ENCODE peak calls at places on chromosomes 1 and 21, in eight cellular contexts. One of them, this sample, is unnamed.

GRCh38 chr1:235018161-235018560 is 110.5 kb downstream of the TOMM20 start:
- DNase-seq in M059J: peak
- DNase-seq in progenitor cell of endocrine pancreas: no peak
- DNase-seq in occipital lobe: no peak
- DNase-seq in ELF-1: peak
- DNase-seq in NCI-H1436: no peak
- DNase-seq in LoVo: peak
- DNase-seq in AG08396: peak
- DNase-seq in this sample: peak

GRCh38 chr1:44949286-44949685 is 37.1 kb downstream of the EIF2B3 start:
- DNase-seq in M059J: no peak
- DNase-seq in progenitor cell of endocrine pancreas: no peak
- DNase-seq in occipital lobe: no peak
- DNase-seq in ELF-1: no peak
- DNase-seq in NCI-H1436: no peak
- DNase-seq in LoVo: no peak
- DNase-seq in AG08396: no peak
- DNase-seq in this sample: no peak

GRCh38 chr1:117591248-117591647 is 14.6 kb upstream of the TENT5C start:
- DNase-seq in M059J: no peak
- DNase-seq in progenitor cell of endocrine pancreas: no peak
- DNase-seq in occipital lobe: no peak
- DNase-seq in ELF-1: no peak
- DNase-seq in NCI-H1436: no peak
- DNase-seq in LoVo: no peak
- DNase-seq in AG08396: no peak
- DNase-seq in this sample: peak

GRCh38 chr1:47686731-47687617 is 249.1 kb downstream of the FOXD2 start:
- DNase-seq in M059J: no peak
- DNase-seq in progenitor cell of endocrine pancreas: no peak
- DNase-seq in occipital lobe: no peak
- DNase-seq in ELF-1: peak
- DNase-seq in NCI-H1436: no peak
- DNase-seq in LoVo: peak
- DNase-seq in AG08396: no peak
- DNase-seq in this sample: peak

GRCh38 chr1:244850896-244851295 is 13.4 kb downstream of the HNRNPU start:
- DNase-seq in M059J: no peak
- DNase-seq in progenitor cell of endocrine pancreas: no peak
- DNase-seq in occipital lobe: no peak
- DNase-seq in ELF-1: no peak
- DNase-seq in NCI-H1436: no peak
- DNase-seq in LoVo: no peak
- DNase-seq in AG08396: no peak
- DNase-seq in this sample: no peak

GRCh38 chr1:173551699-173552098 is 51.2 kb downstream of the SLC9C2 start:
- DNase-seq in M059J: no peak
- DNase-seq in progenitor cell of endocrine pancreas: no peak
- DNase-seq in occipital lobe: no peak
- DNase-seq in ELF-1: no peak
- DNase-seq in NCI-H1436: no peak
- DNase-seq in LoVo: no peak
- DNase-seq in AG08396: no peak
- DNase-seq in this sample: no peak

GRCh38 chr1:27655151-27655929 is 16.7 kb downstream of the IFI6 start:
- DNase-seq in M059J: no peak
- DNase-seq in progenitor cell of endocrine pancreas: no peak
- DNase-seq in occipital lobe: no peak
- DNase-seq in ELF-1: peak
- DNase-seq in NCI-H1436: no peak
- DNase-seq in LoVo: no peak
- DNase-seq in AG08396: no peak
- DNase-seq in this sample: no peak

GRCh38 chr1:2050482-2050792 is 226 bp downstream of the PRKCZ start:
- DNase-seq in M059J: no peak
- DNase-seq in progenitor cell of endocrine pancreas: no peak
- DNase-seq in occipital lobe: no peak
- DNase-seq in ELF-1: no peak
- DNase-seq in NCI-H1436: no peak
- DNase-seq in LoVo: no peak
- DNase-seq in AG08396: no peak
- DNase-seq in this sample: peak

GRCh38 chr1:241129207-241129960 is 227.6 kb downstream of the RGS7 start:
- DNase-seq in M059J: no peak
- DNase-seq in progenitor cell of endocrine pancreas: no peak
- DNase-seq in occipital lobe: no peak
- DNase-seq in ELF-1: no peak
- DNase-seq in NCI-H1436: no peak
- DNase-seq in LoVo: no peak
- DNase-seq in AG08396: no peak
- DNase-seq in this sample: no peak

GRCh38 chr1:233338102-233338501 is 10.6 kb downstream of the MAP3K21 start:
- DNase-seq in M059J: no peak
- DNase-seq in progenitor cell of endocrine pancreas: no peak
- DNase-seq in occipital lobe: no peak
- DNase-seq in ELF-1: no peak
- DNase-seq in NCI-H1436: no peak
- DNase-seq in LoVo: no peak
- DNase-seq in AG08396: no peak
- DNase-seq in this sample: no peak

GRCh38 chr1:111582016-111582415 is 37.6 kb upstream of the RAP1A start:
- DNase-seq in M059J: no peak
- DNase-seq in progenitor cell of endocrine pancreas: no peak
- DNase-seq in occipital lobe: no peak
- DNase-seq in ELF-1: no peak
- DNase-seq in NCI-H1436: no peak
- DNase-seq in LoVo: no peak
- DNase-seq in AG08396: no peak
- DNase-seq in this sample: no peak

GRCh38 chr1:66380452-66381212 is 153.3 kb upstream of the SGIP1 start:
- DNase-seq in M059J: no peak
- DNase-seq in progenitor cell of endocrine pancreas: no peak
- DNase-seq in occipital lobe: no peak
- DNase-seq in ELF-1: no peak
- DNase-seq in NCI-H1436: no peak
- DNase-seq in LoVo: no peak
- DNase-seq in AG08396: no peak
- DNase-seq in this sample: no peak

GRCh38 chr1:206769331-206769731 is 1.2 kb upstream of the IL19 start:
- DNase-seq in M059J: no peak
- DNase-seq in progenitor cell of endocrine pancreas: no peak
- DNase-seq in occipital lobe: no peak
- DNase-seq in ELF-1: no peak
- DNase-seq in NCI-H1436: no peak
- DNase-seq in LoVo: no peak
- DNase-seq in AG08396: no peak
- DNase-seq in this sample: no peak

GRCh38 chr21:44354775-44355771 is 1.7 kb downstream of the TRPM2 start:
- DNase-seq in M059J: no peak
- DNase-seq in progenitor cell of endocrine pancreas: no peak
- DNase-seq in occipital lobe: no peak
- DNase-seq in ELF-1: no peak
- DNase-seq in NCI-H1436: no peak
- DNase-seq in LoVo: no peak
- DNase-seq in AG08396: no peak
- DNase-seq in this sample: no peak

GRCh38 chr1:31182352-31182751 is 57.3 kb downstream of the NKAIN1 start:
- DNase-seq in M059J: peak
- DNase-seq in progenitor cell of endocrine pancreas: peak
- DNase-seq in occipital lobe: peak
- DNase-seq in ELF-1: peak
- DNase-seq in NCI-H1436: peak
- DNase-seq in LoVo: peak
- DNase-seq in AG08396: peak
- DNase-seq in this sample: peak

GRCh38 chr1:94974824-94975223 is 47.9 kb upstream of the CNN3 start:
- DNase-seq in M059J: peak
- DNase-seq in progenitor cell of endocrine pancreas: no peak
- DNase-seq in occipital lobe: no peak
- DNase-seq in ELF-1: no peak
- DNase-seq in NCI-H1436: no peak
- DNase-seq in LoVo: no peak
- DNase-seq in AG08396: peak
- DNase-seq in this sample: no peak

GRCh38 chr1:87869563-87869962 is 540.9 kb downstream of the LMO4 start:
- DNase-seq in M059J: peak
- DNase-seq in progenitor cell of endocrine pancreas: no peak
- DNase-seq in occipital lobe: no peak
- DNase-seq in ELF-1: no peak
- DNase-seq in NCI-H1436: no peak
- DNase-seq in LoVo: peak
- DNase-seq in AG08396: peak
- DNase-seq in this sample: no peak

This sample was measured in PC-9.